ENCODE peak calls at places on chromosomes 3 and 15, in nine cellular contexts. W is psoas muscle; Y is central memory CD4-positive, alpha-beta T cell; H is stimulated activated CD8-positive, alpha-beta memory T cell treated with anti-CD3 and anti-CD28 coated beads, Interleukin-12 subunit alpha, Interleukin-12 subunit beta, amount 100 ng/mL, for 1 hour; F is H9; L is CD4-positive, alpha-beta T cell; C is effector memory CD8-positive, alpha-beta T cell; Q is GM13976; Z is activated T-cell treated with anti-CD3 and anti-CD28 coated beads for 4 hours. I is an unnamed sample.

GRCh38 chr3:152328841-152329240 is 60.1 kb downstream of the MBNL1 start:
- DNase-seq in W (no peak), Y (no peak), H (no peak), F (no peak), L (no peak), C (no peak), Q (no peak), Z (no peak), I (no peak)

GRCh38 chr3:46468758-46469600 is 4.3 kb upstream of the LTF start:
- DNase-seq in W (no peak), Y (no peak), H (no peak), F (peak), L (no peak), C (no peak), Q (no peak), Z (no peak), I (peak)

GRCh38 chr15:36936652-36937051 is 163.7 kb downstream of the MEIS2 start:
- DNase-seq in W (no peak), Y (no peak), H (no peak), F (no peak), L (no peak), C (no peak), Q (no peak), Z (no peak), I (no peak)

GRCh38 chr3:54733079-54733478 is 194.8 kb downstream of the LRTM1 start:
- DNase-seq in W (no peak), Y (no peak), H (no peak), F (no peak), L (no peak), C (no peak), Q (no peak), Z (no peak), I (no peak)

GRCh38 chr15:75049392-75049791 is 26.0 kb downstream of the PPCDC start:
- DNase-seq in W (peak), Y (no peak), H (no peak), F (no peak), L (no peak), C (no peak), Q (no peak), Z (no peak), I (peak)

GRCh38 chr3:156787926-156788663 is 38.1 kb upstream of the LEKR1 start:
- DNase-seq in W (no peak), Y (no peak), H (no peak), F (no peak), L (no peak), C (no peak), Q (peak), Z (no peak), I (no peak)

GRCh38 chr15:74244818-74245341 is 8.8 kb downstream of the CCDC33 start:
- DNase-seq in W (no peak), Y (no peak), H (no peak), F (no peak), L (no peak), C (no peak), Q (no peak), Z (no peak), I (no peak)

GRCh38 chr3:140035856-140036255 is 100.9 kb downstream of the CLSTN2 start:
- DNase-seq in W (no peak), Y (no peak), H (no peak), F (no peak), L (no peak), C (no peak), Q (no peak), Z (no peak), I (no peak)

GRCh38 chr15:85615930-85616329 is 178.8 kb downstream of the KLHL25 start:
- DNase-seq in W (no peak), Y (peak), H (no peak), F (peak), L (no peak), C (no peak), Q (peak), Z (no peak), I (no peak)

GRCh38 chr15:82551646-82552247 is 11.5 kb upstream of the RPS17 start:
- DNase-seq in W (no peak), Y (no peak), H (no peak), F (peak), L (no peak), C (no peak), Q (no peak), Z (no peak), I (no peak)

GRCh38 chr15:23629234-23629805 is 18.3 kb downstream of the MAGEL2 start:
- DNase-seq in W (no peak), Y (no peak), H (no peak), F (no peak), L (no peak), C (no peak), Q (no peak), Z (no peak), I (no peak)

GRCh38 chr15:48191574-48192225 is at the start of gene CTXN2:
- DNase-seq in W (no peak), Y (no peak), H (no peak), F (no peak), L (no peak), C (no peak), Q (no peak), Z (no peak), I (no peak)

GRCh38 chr3:59245300-59245878 is 195.6 kb upstream of the CFAP20DC start:
- DNase-seq in W (no peak), Y (no peak), H (no peak), F (no peak), L (no peak), C (no peak), Q (no peak), Z (no peak), I (no peak)

GRCh38 chr15:78714890-78715289 is 73.9 kb upstream of the CHRNB4 start:
- DNase-seq in W (no peak), Y (no peak), H (no peak), F (no peak), L (no peak), C (no peak), Q (no peak), Z (no peak), I (no peak)

GRCh38 chr15:75786564-75786925 is 56.7 kb upstream of the UBE2Q2 start:
- DNase-seq in W (no peak), Y (no peak), H (no peak), F (no peak), L (no peak), C (no peak), Q (no peak), Z (no peak), I (no peak)

GRCh38 chr3:169241928-169242751 is 421.4 kb downstream of the MECOM start:
- DNase-seq in W (no peak), Y (no peak), H (no peak), F (peak), L (no peak), C (no peak), Q (no peak), Z (no peak), I (peak)

GRCh38 chr15:33915571-33916407 is 52.5 kb upstream of the CHRM5 start:
- DNase-seq in W (no peak), Y (no peak), H (no peak), F (peak), L (no peak), C (no peak), Q (no peak), Z (no peak), I (no peak)

GRCh38 chr3:100766069-100766468 is 56.8 kb downstream of the TFG start:
- DNase-seq in W (no peak), Y (no peak), H (no peak), F (no peak), L (no peak), C (no peak), Q (no peak), Z (no peak), I (no peak)

GRCh38 chr3:170440346-170440745 is 21.7 kb downstream of the CLDN11 start:
- DNase-seq in W (no peak), Y (no peak), H (no peak), F (no peak), L (no peak), C (no peak), Q (no peak), Z (no peak), I (no peak)

GRCh38 chr15:38691951-38692788 is 127.6 kb upstream of the RASGRP1 start:
- DNase-seq in W (no peak), Y (no peak), H (no peak), F (no peak), L (no peak), C (no peak), Q (no peak), Z (no peak), I (no peak)

GRCh38 chr15:64828985-64829384 is 3.5 kb upstream of the PIF1 start:
- DNase-seq in W (no peak), Y (no peak), H (no peak), F (no peak), L (no peak), C (no peak), Q (no peak), Z (no peak), I (no peak)

GRCh38 chr3:44865272-44866005 is 3.7 kb downstream of the TMEM42 start:
- DNase-seq in W (no peak), Y (peak), H (no peak), F (no peak), L (no peak), C (no peak), Q (no peak), Z (no peak), I (no peak)

GRCh38 chr15:66780172-66780972 is 78.3 kb downstream of the SMAD6 start:
- DNase-seq in W (no peak), Y (no peak), H (no peak), F (no peak), L (no peak), C (no peak), Q (no peak), Z (no peak), I (no peak)

GRCh38 chr15:68536331-68537095 is 42.3 kb upstream of the CORO2B start:
- DNase-seq in W (no peak), Y (no peak), H (no peak), F (no peak), L (no peak), C (no peak), Q (no peak), Z (no peak), I (no peak)

GRCh38 chr15:73575636-73576247 is 57.4 kb downstream of the NPTN start:
- DNase-seq in W (no peak), Y (no peak), H (no peak), F (no peak), L (no peak), C (no peak), Q (no peak), Z (no peak), I (peak)

GRCh38 chr3:165518346-165518745 is 318.9 kb downstream of the BCHE start:
- DNase-seq in W (no peak), Y (no peak), H (no peak), F (no peak), L (no peak), C (no peak), Q (no peak), Z (no peak), I (no peak)

GRCh38 chr3:10944866-10945265 is 47.7 kb upstream of the SLC6A1 start:
- DNase-seq in W (no peak), Y (no peak), H (no peak), F (no peak), L (no peak), C (no peak), Q (no peak), Z (no peak), I (no peak)

GRCh38 chr15:73630796-73631471 is 2.3 kb downstream of the NPTN start:
- DNase-seq in W (no peak), Y (no peak), H (no peak), F (no peak), L (no peak), C (no peak), Q (no peak), Z (no peak), I (no peak)

GRCh38 chr3:15647629-15648167 is 46.2 kb downstream of the BTD start:
- DNase-seq in W (no peak), Y (peak), H (peak), F (no peak), L (peak), C (peak), Q (peak), Z (peak), I (no peak)

GRCh38 chr3:73086071-73086494 is 24.6 kb downstream of the EBLN2 start:
- DNase-seq in W (peak), Y (peak), H (peak), F (no peak), L (peak), C (peak), Q (peak), Z (peak), I (no peak)

GRCh38 chr3:132448211-132448961 is 31.1 kb downstream of the DNAJC13 start:
- DNase-seq in W (no peak), Y (no peak), H (no peak), F (no peak), L (no peak), C (no peak), Q (no peak), Z (no peak), I (peak)

GRCh38 chr3:163476179-163476578 is 1602.1 kb downstream of the SI start:
- DNase-seq in W (no peak), Y (no peak), H (no peak), F (no peak), L (no peak), C (no peak), Q (no peak), Z (no peak), I (no peak)